ENCODE peak calls at places on chromosomes 5 and 9, in six cellular contexts. I is GM06990, L is mesothelial cell of epicardium, T is endothelial cell, X is astrocyte, E is right lobe of liver. N is an unnamed sample.

GRCh38 chr9:108996653-108997052 is 16.6 kb downstream of the CTNNAL1 start:
- DNase-seq in E (no peak), X (peak; percentile 2), T (no peak), L (no peak), I (no peak), N (no peak)

GRCh38 chr5:72355706-72356299 is 35.6 kb downstream of the PTCD2 start:
- DNase-seq in L (no peak), T (peak; percentile 31), X (no peak), E (no peak), I (no peak), N (no peak)

GRCh38 chr9:16147726-16148125 is 594.9 kb downstream of the CCDC171 start:
- DNase-seq in T (no peak), E (no peak), X (no peak), L (no peak), I (no peak), N (no peak)

GRCh38 chr9:91027005-91027404 is 225.4 kb downstream of the SYK start:
- DNase-seq in E (no peak), I (no peak), T (no peak), L (no peak), X (no peak), N (no peak)

GRCh38 chr5:133287500-133287899 is 235.7 kb downstream of the HSPA4 start:
- DNase-seq in E (peak; percentile 59), L (no peak), T (peak; percentile 60), X (peak; percentile 18), I (no peak), N (peak; percentile 60)

GRCh38 chr5:154610321-154611154 is 132.5 kb upstream of the HAND1 start:
- DNase-seq in I (peak; percentile 80), L (peak; percentile 86), E (peak; percentile 65), T (peak; percentile 86), X (peak; percentile 11), N (peak; percentile 91)

GRCh38 chr5:15463231-15463630 is 36.7 kb upstream of the FBXL7 start:
- DNase-seq in X (peak; percentile 3), T (no peak), L (no peak), I (no peak), E (no peak), N (no peak)

GRCh38 chr9:90979614-90980013 is 178.0 kb downstream of the SYK start:
- DNase-seq in I (no peak), E (no peak), T (no peak), X (no peak), L (no peak), N (no peak)

GRCh38 chr5:160128632-160129031 is 9.4 kb upstream of the PWWP2A start:
- DNase-seq in I (no peak), E (no peak), X (no peak), T (no peak), L (no peak), N (no peak)

GRCh38 chr5:371811-372555 is 50.5 kb downstream of the AHRR start:
- DNase-seq in E (peak; percentile 22), I (no peak), X (no peak), T (no peak), L (peak; percentile 40), N (no peak)

GRCh38 chr5:131679911-131680310 is 44.9 kb upstream of the RAPGEF6 start:
- DNase-seq in X (peak; percentile 91), E (no peak), I (no peak), T (no peak), L (no peak), N (no peak)

GRCh38 chr9:122526602-122527001 is 491 bp downstream of the OR1N1 start:
- DNase-seq in X (no peak), L (no peak), E (no peak), I (no peak), T (no peak), N (no peak)

GRCh38 chr9:14315754-14316573 is 2.0 kb upstream of the NFIB start:
- DNase-seq in L (peak; percentile 48), T (peak; percentile 22), I (no peak), E (peak; percentile 51), X (no peak), N (peak; percentile 20)

GRCh38 chr9:119974026-119974425 is 604.8 kb upstream of the BRINP1 start:
- DNase-seq in X (peak; percentile 20), I (no peak), T (no peak), L (no peak), E (no peak), N (no peak)

GRCh38 chr5:68709229-68709628 is 384.6 kb upstream of the SLC30A5 start:
- DNase-seq in E (no peak), T (no peak), L (no peak), X (no peak), I (no peak), N (no peak)

GRCh38 chr5:68711311-68712200 is 382.3 kb upstream of the SLC30A5 start:
- DNase-seq in L (no peak), I (peak; percentile 80), X (no peak), E (no peak), T (no peak), N (peak; percentile 73)

GRCh38 chr5:68708842-68709170 is 385.0 kb upstream of the SLC30A5 start:
- DNase-seq in I (no peak), X (no peak), L (no peak), T (no peak), E (no peak), N (no peak)

GRCh38 chr5:68710514-68710913 is 383.3 kb upstream of the SLC30A5 start:
- DNase-seq in L (no peak), E (no peak), T (no peak), I (peak; percentile 32), X (no peak), N (no peak)

DNA sequence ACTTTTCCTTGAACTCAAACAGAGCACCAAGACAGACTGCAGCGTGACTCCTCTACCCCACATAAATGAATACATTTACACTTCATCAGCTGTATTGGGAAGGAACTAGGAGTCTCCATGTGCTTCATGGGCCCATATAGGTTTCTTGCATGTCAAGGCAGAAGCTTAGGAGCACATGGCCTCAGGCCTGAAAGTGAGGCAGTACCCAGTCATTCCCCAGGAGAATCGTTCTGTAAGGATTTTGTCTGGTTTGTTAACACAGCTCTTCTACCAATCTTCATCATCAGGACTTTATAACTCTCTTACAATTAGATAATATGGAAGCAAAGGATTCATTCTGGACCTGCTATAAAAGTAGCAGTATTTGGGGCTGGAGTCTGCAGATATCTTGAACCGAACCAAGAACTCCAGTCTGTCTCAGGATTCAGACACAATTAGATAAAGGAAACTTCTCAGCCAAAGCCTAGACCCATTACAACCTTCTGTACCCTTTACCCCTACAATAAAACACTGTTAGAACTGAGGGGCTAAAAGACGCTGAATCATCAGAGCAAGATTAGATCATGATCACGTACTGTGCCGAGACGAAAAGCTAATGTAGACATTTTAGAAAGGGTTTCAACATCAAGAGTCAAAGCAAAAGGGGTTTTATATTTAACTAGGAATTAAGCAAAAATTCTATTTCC is 385.5 kb upstream of the SLC30A5 start:
- DNase-seq in E (no peak), L (no peak), T (no peak), I (no peak), X (no peak), N (no peak)
- TF ChIP-seq CTCF in E (no peak), L (no peak), T (no peak), I (no peak), X (no peak), N (no peak)

GRCh38 chr5:10110228-10110627 is 139.5 kb downstream of the ATPSCKMT start:
- DNase-seq in X (no peak), E (no peak), I (no peak), L (no peak), T (no peak), N (no peak)

GRCh38 chr5:10116594-10116993 is 133.1 kb downstream of the ATPSCKMT start:
- DNase-seq in T (no peak), E (no peak), X (no peak), L (no peak), I (no peak), N (no peak)

GRCh38 chr5:10106806-10107205 is 142.9 kb downstream of the ATPSCKMT start:
- DNase-seq in I (no peak), X (no peak), T (no peak), L (no peak), E (no peak), N (no peak)

GRCh38 chr5:10115669-10116068 is 134.0 kb downstream of the ATPSCKMT start:
- DNase-seq in T (no peak), X (no peak), E (no peak), L (no peak), I (no peak), N (no peak)

GRCh38 chr5:10111575-10111974 is 138.1 kb downstream of the ATPSCKMT start:
- DNase-seq in T (peak; percentile 47), X (peak; percentile 25), L (no peak), E (no peak), I (no peak), N (no peak)
- TF ChIP-seq CTCF in T (peak; percentile 43), X (peak; percentile 29), L (peak; percentile 27), E (no peak), I (peak; percentile 53), N (peak; percentile 23)

DNA sequence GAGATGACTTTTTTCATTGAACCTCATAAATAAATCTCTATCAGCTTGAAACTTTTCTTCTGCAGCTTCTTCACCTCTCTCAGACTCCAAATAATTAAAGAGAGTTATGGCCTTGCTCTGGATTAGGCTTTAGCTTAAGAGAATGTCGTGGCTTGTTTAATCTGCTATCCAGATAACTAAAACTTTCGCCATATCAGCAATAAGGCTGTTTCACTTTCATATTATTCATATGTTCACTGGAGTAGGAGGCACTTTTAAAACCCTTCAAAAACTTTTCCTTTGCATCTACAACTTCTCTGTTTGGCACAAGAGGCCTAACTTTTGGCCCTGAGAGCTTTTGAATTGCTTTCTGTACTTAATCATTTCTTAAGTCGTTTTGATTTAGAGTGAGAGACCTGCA is 386.9 kb upstream of the FAM174A start:
- DNase-seq in L (no peak), I (no peak), E (no peak), X (no peak), T (no peak), N (no peak)
- TF ChIP-seq CTCF in L (no peak), I (no peak), E (no peak), X (no peak), T (no peak), N (no peak)

DNA sequence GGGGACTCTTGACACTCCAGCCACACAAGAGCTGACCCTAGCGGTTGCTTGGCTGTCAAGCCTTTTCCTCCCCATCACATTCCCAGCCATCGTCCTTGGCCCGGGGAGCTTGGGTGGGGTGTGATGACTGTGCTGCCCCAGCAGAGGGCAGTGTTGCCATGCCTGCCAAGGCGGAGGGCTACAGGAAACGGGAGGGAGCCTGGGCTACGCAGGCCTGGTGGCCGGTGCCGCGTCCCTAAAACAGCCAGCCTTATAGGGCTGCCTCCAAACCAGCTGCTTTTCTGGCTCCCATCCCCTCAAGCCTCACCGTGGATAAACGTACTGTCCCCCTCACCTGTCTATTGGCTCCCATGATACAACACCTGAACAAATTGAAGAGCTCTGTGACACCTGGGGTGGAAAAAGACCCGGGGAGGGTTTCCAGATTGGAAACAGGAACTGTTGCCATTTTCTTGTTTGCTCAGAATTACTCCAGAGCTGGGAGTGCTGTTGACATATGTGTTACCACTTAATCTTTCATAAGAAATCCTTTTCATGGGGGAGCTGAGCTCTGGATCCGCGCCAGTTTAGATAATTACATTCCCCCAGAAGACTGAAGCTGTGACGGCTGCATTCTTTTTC is 72.8 kb upstream of the ASTN2 start:
- DNase-seq in T (peak; percentile 90), L (peak; percentile 89), I (peak; percentile 48), X (peak; percentile 2), E (peak; percentile 90), N (peak; percentile 58)
- TF ChIP-seq CTCF in T (peak; percentile 99), L (peak; percentile 90), I (peak; percentile 99), X (peak; percentile 79), E (peak; percentile 99), N (peak; percentile 99)